ENCODE peak calls at places on chromosomes 6 and 20, in ten cellular contexts. E is HCT116, V is esophagus squamous epithelium, I is ovary, S is uterus, G is heart left ventricle, K is endothelial cell of umbilical vein, Z is H54, X is right lobe of liver, T is K562. C is an unnamed sample.

GRCh38 chr20:10670521-10671220 is 3.1 kb downstream of the JAG1 start:
- DNase-seq in I (no peak), Z (no peak), V (no peak), K (peak; percentile 63), X (no peak), T (no peak), E (no peak), S (no peak), G (peak; percentile 48), C (no peak)

GRCh38 chr20:16803965-16804792 is 56.0 kb downstream of the OTOR start:
- DNase-seq in G (peak; percentile 24), V (no peak), S (no peak), K (peak; percentile 54), I (peak; percentile 51), Z (peak; percentile 26), X (peak; percentile 54), E (peak; percentile 21), T (peak; percentile 61), C (peak; percentile 70)

GRCh38 chr6:1314617-1315016 is 2.7 kb downstream of the FOXQ1 start:
- DNase-seq in T (no peak), S (no peak), V (no peak), E (no peak), X (no peak), I (no peak), Z (no peak), G (no peak), K (no peak), C (no peak)

GRCh38 chr6:166031275-166031674 is 136.4 kb downstream of the TBXT start:
- DNase-seq in G (no peak), T (no peak), K (no peak), I (no peak), Z (no peak), V (no peak), E (no peak), S (no peak), X (no peak), C (no peak)

GRCh38 chr20:62387219-62387913 is 463 bp downstream of the RPS21 start:
- DNase-seq in G (no peak), E (no peak), T (peak; percentile 45), X (no peak), I (no peak), Z (no peak), S (no peak), V (no peak), K (no peak), C (no peak)

GRCh38 chr6:26205625-26206574 is 118.7 kb downstream of the HFE start:
- DNase-seq in I (no peak), T (no peak), Z (no peak), G (no peak), E (peak; percentile 74), S (no peak), K (peak; percentile 92), X (no peak), V (no peak), C (peak; percentile 82)

GRCh38 chr6:82015043-82015442 is 232.5 kb downstream of the IBTK start:
- DNase-seq in V (no peak), S (no peak), T (no peak), Z (no peak), K (peak; percentile 40), X (no peak), I (no peak), G (no peak), E (no peak), C (no peak)

GRCh38 chr20:61949714-61950630 is 115.7 kb downstream of the TAF4 start:
- DNase-seq in V (no peak), K (no peak), X (no peak), S (no peak), T (no peak), I (no peak), E (no peak), G (peak; percentile 10), Z (no peak), C (no peak)

GRCh38 chr6:55706048-55706447 is 127.1 kb upstream of the HMGCLL1 start:
- DNase-seq in T (no peak), E (no peak), I (no peak), Z (no peak), X (no peak), V (no peak), S (no peak), G (no peak), K (no peak), C (no peak)

GRCh38 chr6:9745476-9745875 is 669.4 kb downstream of the TFAP2A start:
- DNase-seq in Z (no peak), V (no peak), G (no peak), E (no peak), K (no peak), T (no peak), I (no peak), S (no peak), X (no peak), C (no peak)

GRCh38 chr20:47701612-47702011 is 83.7 kb downstream of the SULF2 start:
- DNase-seq in Z (no peak), E (no peak), T (no peak), G (no peak), V (no peak), S (no peak), K (no peak), I (no peak), X (no peak), C (no peak)

GRCh38 chr6:34970487-34970886 is 81.4 kb downstream of the ANKS1A start:
- DNase-seq in T (no peak), Z (no peak), E (no peak), I (no peak), X (no peak), K (no peak), V (no peak), S (no peak), G (no peak), C (no peak)

GRCh38 chr6:129345890-129346289 is 364.1 kb downstream of the ARHGAP18 start:
- DNase-seq in K (peak; percentile 73), E (no peak), I (no peak), X (no peak), G (no peak), S (no peak), T (no peak), Z (no peak), V (no peak), C (no peak)

GRCh38 chr6:130377911-130378310 is 12.1 kb downstream of the TMEM200A start:
- DNase-seq in S (no peak), K (no peak), T (no peak), Z (no peak), I (no peak), G (no peak), X (no peak), E (no peak), V (no peak), C (no peak)

GRCh38 chr6:30325873-30326445 is 768 bp upstream of the TRIM39 start:
- DNase-seq in Z (peak; percentile 15), K (no peak), I (no peak), T (peak; percentile 30), S (no peak), V (no peak), X (no peak), E (peak; percentile 59), G (peak; percentile 41), C (peak; percentile 82)

GRCh38 chr6:108116781-108117426 is 42.4 kb upstream of the OSTM1 start:
- DNase-seq in E (no peak), X (no peak), T (no peak), S (no peak), G (no peak), V (no peak), Z (no peak), I (no peak), K (no peak), C (no peak)

DNA sequence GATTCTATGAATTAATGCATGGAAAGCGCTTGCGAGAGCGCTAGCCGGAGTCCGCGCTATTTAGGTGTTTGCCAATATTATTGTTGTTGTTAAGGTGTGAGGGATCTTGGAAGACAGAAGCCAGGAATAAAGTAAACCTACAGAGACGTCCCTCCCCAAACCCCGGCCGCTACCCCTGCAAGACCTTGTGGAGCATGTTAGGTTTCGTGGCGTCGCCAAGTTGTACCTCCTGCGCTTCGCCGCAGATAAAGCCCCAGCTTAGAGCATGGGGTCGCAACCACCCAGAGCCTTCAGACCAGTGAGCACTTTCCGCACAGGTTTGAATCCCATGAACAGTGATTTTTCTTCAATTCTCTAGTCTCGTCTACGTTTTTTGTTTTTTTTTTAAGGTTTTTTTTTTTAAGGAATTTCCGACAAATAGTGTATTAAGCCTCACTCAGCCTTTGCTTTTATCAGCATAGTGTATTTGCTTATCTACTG is 16.9 kb upstream of the ZSCAN9 start:
- DNase-seq in S (no peak), E (no peak), G (no peak), I (no peak), K (no peak), X (no peak), T (no peak), Z (no peak), V (no peak), C (peak; percentile 57)
- TF ChIP-seq POLR2A in S (no peak), E (no peak), G (no peak), I (no peak), K (no peak), X (no peak), T (no peak), Z (no peak), V (no peak), C (no peak)

GRCh38 chr6:136792945-136793289 is 640 bp upstream of the MAP3K5 start:
- DNase-seq in E (peak; percentile 65), T (peak; percentile 73), I (peak; percentile 95), V (peak; percentile 61), S (peak; percentile 93), K (peak; percentile 89), Z (peak; percentile 39), X (peak; percentile 94), G (peak; percentile 91), C (peak; percentile 93)
- TF ChIP-seq POLR2A in E (no peak), T (peak; percentile 66), I (peak; percentile 17), V (no peak), S (no peak), K (no peak), Z (peak; percentile 6), X (no peak), G (no peak), C (no peak)

DNA sequence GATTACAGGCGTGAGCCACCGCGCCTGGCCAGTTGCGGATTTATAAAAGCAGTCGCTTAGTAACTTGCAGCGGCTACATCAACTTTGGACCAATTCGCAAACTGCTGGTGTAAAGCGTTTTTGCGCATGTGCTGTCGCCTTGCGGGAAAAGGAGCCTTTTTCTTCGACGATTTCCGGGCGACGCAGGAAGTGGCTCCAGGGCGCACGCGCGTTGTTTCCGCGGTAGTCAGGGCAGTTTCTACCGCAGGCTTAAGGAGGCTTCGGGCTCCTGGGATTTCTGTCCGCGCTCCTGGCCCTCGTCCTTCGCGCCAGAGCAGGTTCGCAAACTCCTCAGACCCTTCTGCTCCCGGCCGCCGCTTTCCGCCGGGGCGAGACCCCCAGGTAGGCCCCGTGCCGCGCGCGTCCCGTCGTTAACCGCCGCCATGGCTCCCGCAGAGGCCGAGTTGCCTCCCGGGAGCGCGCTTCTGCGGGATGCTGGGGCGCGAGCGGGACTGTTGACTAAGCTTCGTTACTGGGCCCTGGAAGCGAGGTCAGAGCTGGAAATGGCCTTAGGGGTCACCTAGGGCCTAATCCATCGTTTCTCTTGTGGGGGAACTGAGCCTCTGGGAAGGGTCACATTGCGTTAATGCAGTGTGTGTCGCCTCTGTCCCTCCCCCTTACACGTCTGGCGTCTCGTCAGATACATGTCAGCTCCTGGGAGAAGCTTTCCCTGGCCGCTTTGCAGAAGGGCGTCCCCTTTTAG is at the start of gene RAE1:
- DNase-seq in I (peak; percentile 89), T (peak; percentile 80), G (peak; percentile 92), V (peak; percentile 15), K (peak; percentile 93), X (peak; percentile 89), Z (peak; percentile 88), E (peak; percentile 89), S (peak; percentile 90), C (peak; percentile 93)
- TF ChIP-seq POLR2A in I (peak; percentile 52), T (peak; percentile 94), G (no peak), V (peak; percentile 40), K (peak; percentile 85), X (peak; percentile 60), Z (peak; percentile 76), E (peak; percentile 49), S (peak; percentile 43), C (peak; percentile 81)

GRCh38 chr20:49245921-49246740 is 26.9 kb downstream of the DDX27 start:
- DNase-seq in Z (peak; percentile 40), E (peak; percentile 23), V (no peak), X (no peak), S (no peak), G (peak; percentile 26), K (peak; percentile 72), I (no peak), T (peak; percentile 62), C (peak; percentile 77)
- TF ChIP-seq POLR2A in Z (no peak), E (no peak), V (no peak), X (no peak), S (no peak), G (no peak), K (no peak), I (no peak), T (peak; percentile 61), C (no peak)

C was measured in erythroblast.